ENCODE peak calls at places on chromosomes 16 and 17, in ten cellular contexts. H is fibroblast of pulmonary artery; Y is GM06990; X is tibial artery; M is A549; E is CD8-positive, alpha-beta T cell; N is neural progenitor cell; Z is dorsolateral prefrontal cortex; L is prostate gland; T is body of pancreas. J is an unnamed sample.

GRCh38 chr17:75020331-75021110 is 8.1 kb downstream of the MRPL58 start:
- DNase-seq in L (peak), Y (no peak), T (no peak), N (no peak), Z (no peak), M (no peak), X (no peak), H (no peak), E (no peak), J (no peak)

GRCh38 chr17:48609754-48610281 is 999 bp downstream of the HOXB7 start:
- DNase-seq in L (no peak), E (no peak), Z (no peak), H (no peak), T (no peak), X (no peak), N (no peak), M (no peak), Y (no peak), J (no peak)

GRCh38 chr17:2262146-2262587 is 41.4 kb downstream of the SMG6 start:
- DNase-seq in N (no peak), M (peak), Y (no peak), Z (no peak), X (no peak), L (no peak), E (no peak), T (no peak), H (peak), J (no peak)

GRCh38 chr17:31787857-31788570 is 71.0 kb downstream of the COPRS start:
- DNase-seq in N (no peak), Y (no peak), X (peak), H (peak), L (peak), M (peak), E (no peak), Z (peak), T (no peak), J (no peak)

GRCh38 chr17:50660042-50660886 is 25.6 kb downstream of the ABCC3 start:
- DNase-seq in T (peak), X (no peak), M (peak), Y (no peak), E (no peak), N (no peak), H (peak), Z (no peak), L (peak), J (no peak)

GRCh38 chr17:66633322-66633965 is 201.5 kb upstream of the CACNG5 start:
- DNase-seq in E (peak), T (no peak), M (no peak), N (no peak), H (peak), L (no peak), X (no peak), Y (no peak), Z (no peak), J (no peak)

GRCh38 chr17:15436399-15437369 is 30.7 kb downstream of the CDRT4 start:
- DNase-seq in Z (no peak), M (peak), X (peak), L (no peak), N (no peak), T (peak), E (peak), H (peak), Y (no peak), J (peak)

GRCh38 chr17:65389426-65389825 is 172.0 kb downstream of the AXIN2 start:
- DNase-seq in X (no peak), N (no peak), T (no peak), Z (no peak), E (no peak), H (peak), L (no peak), Y (no peak), M (no peak), J (no peak)

GRCh38 chr17:3534881-3535252 is 22.7 kb downstream of the TRPV3 start:
- DNase-seq in H (peak), E (no peak), Z (peak), Y (no peak), X (no peak), N (peak), L (no peak), T (no peak), M (peak), J (no peak)

GRCh38 chr17:74733365-74734122 is 3.5 kb upstream of the RAB37 start:
- DNase-seq in M (no peak), L (no peak), H (no peak), T (no peak), Z (no peak), N (no peak), Y (no peak), E (no peak), X (no peak), J (no peak)

GRCh38 chr16:46673320-46674013 is 15.5 kb downstream of the VPS35 start:
- DNase-seq in T (peak), X (no peak), L (peak), M (peak), E (peak), H (peak), N (peak), Z (peak), Y (no peak), J (no peak)

GRCh38 chr16:79069118-79069517 is 531.4 kb downstream of the MAF start:
- DNase-seq in M (no peak), T (no peak), H (no peak), X (no peak), N (no peak), E (no peak), Y (no peak), Z (no peak), L (no peak), J (no peak)

GRCh38 chr17:78341559-78342437 is 18.1 kb downstream of the SOCS3 start:
- DNase-seq in X (peak), Z (no peak), E (no peak), Y (no peak), M (peak), T (peak), H (peak), L (peak), N (peak), J (no peak)

GRCh38 chr17:40445769-40446468 is 2.7 kb downstream of the IGFBP4 start:
- DNase-seq in T (no peak), M (peak), L (no peak), X (no peak), Z (no peak), E (no peak), N (no peak), H (peak), Y (no peak), J (no peak)

GRCh38 chr17:40443196-40443987 is at the start of gene IGFBP4:
- DNase-seq in L (peak), M (peak), H (peak), N (peak), Z (peak), T (peak), X (peak), E (peak), Y (peak), J (peak)

GRCh38 chr17:40440166-40440565 is 3.1 kb upstream of the IGFBP4 start:
- DNase-seq in M (no peak), Z (no peak), H (no peak), N (no peak), X (peak), T (no peak), E (no peak), L (no peak), Y (no peak), J (no peak)

GRCh38 chr17:40443988-40444899 is 994 bp downstream of the IGFBP4 start:
- DNase-seq in Y (peak), M (peak), E (no peak), Z (no peak), L (no peak), H (peak), X (no peak), N (no peak), T (no peak), J (no peak)

DNA sequence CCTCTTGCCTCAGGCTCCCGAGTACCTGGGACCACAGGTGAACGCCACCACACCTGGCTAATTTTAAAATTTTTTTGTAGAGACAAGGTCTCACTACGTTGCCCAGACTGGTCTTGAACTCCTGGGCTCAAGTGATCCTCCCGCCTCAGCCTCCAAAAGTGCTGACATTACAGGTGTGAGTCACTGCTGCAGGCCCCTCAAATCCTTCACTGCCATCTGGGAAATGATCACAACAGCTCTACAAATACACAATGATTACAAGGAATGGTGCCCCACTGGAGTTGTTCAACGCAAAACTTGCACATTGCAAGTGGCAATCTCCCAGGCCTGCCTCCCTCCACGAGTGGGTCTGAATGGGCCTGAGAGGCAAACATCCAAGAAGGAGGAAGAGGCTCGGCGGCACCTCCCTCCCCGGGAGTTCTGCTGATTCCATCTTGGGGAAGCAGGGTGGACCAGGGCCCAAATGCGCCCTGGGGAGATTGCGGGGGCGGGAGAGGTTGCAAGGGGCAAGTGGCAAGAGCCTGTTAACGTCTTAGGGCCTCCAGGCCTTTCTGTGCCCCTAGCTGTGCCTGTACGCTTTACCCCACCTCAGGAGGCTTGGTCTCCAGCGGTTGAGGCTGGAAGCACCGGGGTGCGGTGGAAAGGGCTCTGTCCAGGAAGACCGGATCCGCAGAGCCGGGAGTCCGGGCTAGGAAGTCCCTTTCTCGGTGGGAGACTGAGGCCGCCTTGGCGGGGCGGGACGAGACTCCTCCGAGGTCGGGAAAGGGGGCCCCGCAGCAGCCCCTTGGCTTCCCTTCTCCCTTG is 656 bp upstream of the IGFBP4 start:
- DNase-seq in H (peak), X (peak), E (no peak), Y (no peak), T (no peak), Z (no peak), L (no peak), M (peak), N (no peak), J (no peak)
- TF ChIP-seq CTCF in H (no peak), X (peak), E (no peak), Y (no peak), T (no peak), Z (no peak), L (peak), M (no peak), N (no peak), J (no peak)

GRCh38 chr16:83952940-83953795 is at the start of gene OSGIN1:
- DNase-seq in M (peak), L (peak), Y (peak), E (peak), H (peak), X (peak), Z (peak), T (peak), N (peak), J (peak)
- H3K4me3 ChIP-seq in M (peak), L (peak), Y (peak), E (no peak), H (peak), X (peak), Z (peak), T (peak), N (peak), J (peak)

DNA sequence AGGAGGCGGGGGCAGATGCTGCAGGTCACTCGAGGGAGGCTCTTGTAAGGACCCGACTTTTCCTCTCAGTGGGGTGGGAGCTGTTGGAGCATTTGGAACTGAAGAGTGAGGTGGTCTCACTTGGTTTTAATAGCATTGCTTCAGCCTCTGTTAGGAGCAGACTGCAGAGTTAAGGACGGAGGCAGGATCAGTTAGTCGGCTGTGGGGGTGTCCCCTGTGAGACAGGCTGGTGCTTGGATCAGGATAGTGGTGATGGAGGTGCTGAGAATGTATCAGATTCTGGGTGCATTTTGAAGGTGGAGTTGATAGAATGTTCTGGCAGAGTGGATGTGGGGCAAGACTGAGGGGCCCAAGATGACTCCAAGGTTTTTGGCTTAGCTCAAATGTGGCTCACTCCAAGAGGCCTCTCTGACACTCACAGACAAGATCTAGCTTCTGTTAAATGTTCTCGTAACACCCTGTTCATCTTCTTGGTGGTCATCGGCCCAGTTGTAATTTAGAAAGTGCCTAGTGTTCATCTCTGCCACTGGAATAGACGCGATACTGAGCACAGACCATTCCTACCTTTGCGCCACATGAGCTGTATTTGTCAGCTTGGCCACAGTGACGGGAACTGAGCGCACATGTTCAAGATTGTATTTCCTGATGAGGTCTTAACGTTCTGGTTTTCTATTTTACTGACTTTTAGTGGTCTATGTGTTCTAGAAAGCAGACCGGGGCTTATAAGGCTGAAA is 7.5 kb downstream of the LCMT1 start:
- DNase-seq in X (no peak), T (no peak), E (no peak), N (no peak), Z (no peak), H (no peak), L (no peak), M (no peak), Y (no peak), J (no peak)
- TF ChIP-seq CTCF in X (no peak), T (no peak), E (no peak), N (no peak), Z (no peak), H (no peak), L (no peak), M (no peak), Y (no peak), J (no peak)

GRCh38 chr17:19424934-19425868 is 14.2 kb downstream of the RNF112 start:
- DNase-seq in Y (no peak), X (no peak), H (peak), L (no peak), T (no peak), N (no peak), Z (no peak), E (no peak), M (no peak), J (no peak)
- H3K4me3 ChIP-seq in Y (no peak), X (no peak), H (no peak), L (no peak), T (no peak), N (no peak), Z (no peak), E (no peak), M (no peak), J (no peak)

DNA sequence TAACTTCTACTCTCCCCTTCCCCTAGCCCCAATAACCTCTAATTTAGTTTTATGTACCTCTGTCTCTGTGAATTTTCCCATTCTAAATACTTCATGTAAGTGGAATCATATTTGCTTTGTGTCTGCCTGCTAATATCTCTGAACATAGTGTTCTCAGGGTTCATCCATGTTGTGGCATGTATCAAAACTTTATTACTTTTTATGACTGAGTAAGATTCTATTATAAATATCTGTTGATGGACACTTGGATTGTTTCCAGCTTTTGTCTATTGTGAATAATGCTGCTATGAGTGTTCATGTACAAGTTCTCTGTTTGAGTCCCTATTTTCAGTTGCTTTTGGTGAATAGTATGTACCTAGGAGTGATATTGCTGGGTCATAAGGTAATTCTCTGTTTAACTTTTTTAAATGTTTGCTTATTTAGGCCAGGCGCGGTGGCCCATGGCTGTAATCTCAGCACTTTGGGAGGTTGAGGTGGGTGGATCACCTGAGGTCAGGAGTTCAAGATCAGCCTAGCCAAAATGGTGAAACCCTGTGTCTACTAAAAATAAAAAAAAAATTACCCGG is 92.8 kb downstream of the CHD9 start:
- DNase-seq in E (no peak), H (no peak), T (no peak), Z (no peak), X (no peak), L (no peak), M (no peak), Y (no peak), N (no peak), J (no peak)
- TF ChIP-seq CTCF in E (no peak), H (no peak), T (no peak), Z (no peak), X (no peak), L (no peak), M (no peak), Y (no peak), N (no peak), J (no peak)

GRCh38 chr17:79714129-79714528 is 16.6 kb upstream of the ENPP7 start:
- DNase-seq in N (no peak), E (no peak), X (no peak), Y (no peak), Z (no peak), T (no peak), H (no peak), M (no peak), L (no peak), J (no peak)

GRCh38 chr17:79713391-79713790 is 17.4 kb upstream of the ENPP7 start:
- DNase-seq in T (no peak), N (no peak), H (no peak), M (no peak), Y (no peak), Z (no peak), X (no peak), E (no peak), L (no peak), J (no peak)

GRCh38 chr17:79715318-79716182 is 15.2 kb upstream of the ENPP7 start:
- DNase-seq in E (no peak), H (no peak), Z (no peak), T (no peak), X (no peak), M (no peak), Y (no peak), L (no peak), N (no peak), J (no peak)

GRCh38 chr17:79714746-79715145 is 16.0 kb upstream of the ENPP7 start:
- DNase-seq in L (no peak), M (no peak), H (no peak), Y (no peak), E (no peak), T (no peak), N (no peak), X (no peak), Z (no peak), J (no peak)

GRCh38 chr17:79716183-79716797 is 14.5 kb upstream of the ENPP7 start:
- DNase-seq in Y (no peak), X (no peak), T (no peak), N (no peak), E (no peak), M (no peak), Z (no peak), L (no peak), H (no peak), J (no peak)
- H3K4me3 ChIP-seq in Y (no peak), X (no peak), T (no peak), N (no peak), E (no peak), M (no peak), Z (no peak), L (no peak), H (no peak), J (no peak)